ENCODE peak calls at places on chromosomes 6 and 20, in eight cellular contexts. S is IMR-90; U is CD4-positive, alpha-beta memory T cell; N is AG04450; W is upper lobe of left lung; B is colonic mucosa; H is DND-41; I is right lobe of liver. M is an unnamed sample.

GRCh38 chr6:34236423-34237315 is at the start of gene HMGA1:
- DNase-seq in B (peak; percentile 91), I (peak; percentile 91), U (peak; percentile 85), N (no peak), W (peak; percentile 96), S (peak; percentile 86), H (peak; percentile 91), M (peak; percentile 94)

GRCh38 chr20:8790442-8791074 is 278.3 kb upstream of the PLCB4 start:
- DNase-seq in N (peak; percentile 15), W (no peak), U (no peak), I (no peak), H (peak; percentile 39), S (peak; percentile 60), B (peak; percentile 63), M (peak; percentile 61)

GRCh38 chr20:23246682-23247664 is 103.6 kb upstream of the NXT1 start:
- DNase-seq in I (no peak), N (no peak), S (no peak), B (no peak), H (no peak), U (no peak), W (no peak), M (no peak)

GRCh38 chr6:117477988-117478852 is 4.3 kb upstream of the DCBLD1 start:
- DNase-seq in H (no peak), U (peak; percentile 7), S (no peak), I (peak; percentile 25), N (no peak), W (no peak), B (peak; percentile 33), M (peak; percentile 83)

GRCh38 chr6:20024316-20024673 is 187.1 kb downstream of the ID4 start:
- DNase-seq in U (no peak), S (no peak), I (no peak), N (no peak), B (no peak), H (peak; percentile 28), W (no peak), M (no peak)

GRCh38 chr20:17969276-17969883 is 562 bp downstream of the MGME1 start:
- DNase-seq in H (peak; percentile 65), W (no peak), B (peak; percentile 63), N (no peak), I (peak; percentile 51), U (no peak), S (no peak), M (peak; percentile 45)

GRCh38 chr20:32155017-32155965 is 45.8 kb downstream of the TM9SF4 start:
- DNase-seq in H (peak; percentile 22), B (peak; percentile 67), U (peak; percentile 12), N (peak; percentile 29), S (peak; percentile 88), I (peak; percentile 93), W (peak; percentile 66), M (no peak)

GRCh38 chr6:122565708-122566107 is 44.5 kb upstream of the PKIB start:
- DNase-seq in N (no peak), I (no peak), U (no peak), H (no peak), B (no peak), W (no peak), S (no peak), M (no peak)

GRCh38 chr6:16136086-16136485 is 7.2 kb downstream of the MYLIP start:
- DNase-seq in S (no peak), U (peak; percentile 73), N (no peak), I (no peak), W (no peak), B (no peak), H (peak; percentile 16), M (no peak)

GRCh38 chr20:46939031-46939430 is 44.4 kb downstream of the EYA2 start:
- DNase-seq in W (no peak), S (no peak), B (no peak), N (no peak), I (no peak), H (peak; percentile 9), U (no peak), M (no peak)

GRCh38 chr6:24147453-24148153 is 21.6 kb downstream of the NRSN1 start:
- DNase-seq in S (no peak), I (no peak), N (no peak), B (no peak), U (no peak), H (no peak), W (no peak), M (no peak)

GRCh38 chr20:62370115-62370806 is 3.1 kb upstream of the LAMA5 start:
- DNase-seq in H (no peak), N (no peak), W (peak; percentile 58), I (no peak), U (no peak), B (no peak), S (peak; percentile 79), M (no peak)

GRCh38 chr6:105294129-105294528 is 108.8 kb downstream of the PREP start:
- DNase-seq in U (no peak), W (no peak), S (no peak), H (no peak), B (no peak), N (no peak), I (no peak), M (no peak)

GRCh38 chr6:155381856-155382690 is 67.8 kb upstream of the TFB1M start:
- DNase-seq in B (no peak), N (peak; percentile 88), I (no peak), S (peak; percentile 96), U (no peak), H (no peak), W (no peak), M (no peak)

GRCh38 chr6:112017169-112017568 is 36.7 kb upstream of the CCN6 start:
- DNase-seq in U (no peak), S (no peak), B (no peak), H (no peak), I (no peak), N (no peak), W (no peak), M (no peak)

DNA sequence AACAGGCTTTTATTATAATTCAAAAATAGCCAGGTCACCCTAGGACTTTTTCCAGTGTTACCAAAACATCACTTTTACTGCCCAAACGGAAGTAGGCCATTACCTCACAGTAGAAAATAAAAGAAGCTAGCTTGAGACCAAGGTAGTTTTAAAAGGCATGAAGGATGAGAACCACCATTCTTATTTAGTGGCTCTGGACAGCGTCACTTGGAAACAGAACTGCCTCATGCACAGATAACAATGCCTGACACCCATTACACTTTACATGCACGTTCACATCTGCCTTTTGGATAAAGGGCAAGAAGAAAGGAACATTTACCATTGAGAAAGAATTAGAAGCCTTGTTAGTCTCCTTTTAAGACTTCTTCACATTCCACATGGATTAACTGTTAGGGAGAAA is 1.9 kb upstream of the PAQR8 start:
- DNase-seq in S (no peak), N (no peak), W (no peak), H (no peak), U (no peak), B (no peak), I (no peak), M (no peak)
- H3K27ac ChIP-seq in S (no peak overlapping the region), N (no peak overlapping the region), W (no peak overlapping the region), H (no peak overlapping the region), U (no peak overlapping the region), B (peak overlapping the region; percentile 73), I (no peak overlapping the region), M (no peak overlapping the region)

GRCh38 chr20:50233325-50234212 is 42.9 kb downstream of the CEBPB start:
- DNase-seq in B (no peak), H (no peak), I (no peak), U (no peak), N (no peak), S (no peak), W (no peak), M (no peak)
- H3K27ac ChIP-seq in B (no peak overlapping the region), H (no peak overlapping the region), I (no peak overlapping the region), U (no peak overlapping the region), N (no peak overlapping the region), S (no peak overlapping the region), W (no peak overlapping the region), M (no peak overlapping the region)

GRCh38 chr6:30814137-30815084 is 69.9 kb upstream of the DDR1 start:
- DNase-seq in S (peak; percentile 84), I (no peak), B (no peak), W (no peak), H (no peak), N (no peak), U (no peak), M (no peak)

GRCh38 chr6:30820196-30820595 is 64.1 kb upstream of the DDR1 start:
- DNase-seq in N (no peak), S (peak; percentile 80), W (no peak), B (peak; percentile 79), I (no peak), U (no peak), H (no peak), M (no peak)

GRCh38 chr6:30818426-30818841 is 65.9 kb upstream of the DDR1 start:
- DNase-seq in U (no peak), B (no peak), W (no peak), N (peak; percentile 49), S (peak; percentile 92), H (no peak), I (no peak), M (no peak)

GRCh38 chr6:30819287-30819917 is 64.9 kb upstream of the DDR1 start:
- DNase-seq in S (peak; percentile 66), N (no peak), B (no peak), H (no peak), W (no peak), U (no peak), I (no peak), M (no peak)

DNA sequence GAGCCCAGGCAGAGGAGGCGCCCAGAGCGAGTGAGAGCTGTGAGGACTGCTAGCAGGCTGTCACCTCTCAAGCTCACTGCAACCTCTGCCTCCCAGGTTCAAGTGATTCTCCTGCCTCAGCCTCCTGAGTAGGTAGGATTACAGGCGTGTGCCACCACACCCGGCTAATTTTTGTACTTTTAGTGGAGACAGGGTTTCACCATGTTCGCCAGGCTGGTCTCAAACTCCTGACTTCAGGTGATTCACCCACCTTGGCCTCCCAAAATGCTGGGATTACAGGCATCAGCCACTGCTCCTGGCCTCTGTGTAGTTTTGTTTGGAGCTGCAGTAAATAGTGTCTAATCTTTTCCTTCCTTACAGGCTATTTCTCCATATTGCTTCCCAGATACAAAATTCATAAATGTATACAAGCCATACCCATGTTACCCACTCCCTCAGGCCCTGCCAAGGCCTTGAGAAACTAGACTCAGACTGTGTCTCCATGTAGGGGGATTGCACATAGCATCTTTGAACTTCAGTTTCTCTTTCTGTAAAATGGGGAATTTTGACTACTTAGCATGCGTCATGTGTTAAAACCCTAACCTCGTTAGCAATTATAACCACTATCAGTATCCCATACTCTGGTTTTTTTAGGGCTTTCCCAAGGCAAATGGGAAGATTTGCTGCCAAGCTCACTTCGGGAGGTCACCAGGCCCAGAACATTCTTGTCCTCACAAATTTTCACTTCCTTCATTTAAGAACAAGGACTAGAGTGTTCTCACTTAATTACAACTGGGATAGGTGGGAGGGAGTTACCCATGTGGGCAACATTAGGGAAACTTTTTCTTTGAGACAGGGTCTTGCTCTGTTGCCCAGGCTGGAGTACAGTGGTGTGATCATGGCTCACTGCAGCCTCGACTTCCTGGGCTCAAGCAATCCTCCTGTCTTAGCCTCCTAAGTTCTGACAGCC is 67.3 kb upstream of the DDR1 start:
- DNase-seq in W (no peak), S (no peak), U (no peak), H (no peak), N (no peak), B (no peak), I (no peak), M (no peak)
- H3K27ac ChIP-seq in W (no peak overlapping the region), S (peak overlapping the region; percentile 79), U (no peak overlapping the region), H (no peak overlapping the region), N (no peak overlapping the region), B (no peak overlapping the region), I (no peak overlapping the region), M (no peak overlapping the region)

DNA sequence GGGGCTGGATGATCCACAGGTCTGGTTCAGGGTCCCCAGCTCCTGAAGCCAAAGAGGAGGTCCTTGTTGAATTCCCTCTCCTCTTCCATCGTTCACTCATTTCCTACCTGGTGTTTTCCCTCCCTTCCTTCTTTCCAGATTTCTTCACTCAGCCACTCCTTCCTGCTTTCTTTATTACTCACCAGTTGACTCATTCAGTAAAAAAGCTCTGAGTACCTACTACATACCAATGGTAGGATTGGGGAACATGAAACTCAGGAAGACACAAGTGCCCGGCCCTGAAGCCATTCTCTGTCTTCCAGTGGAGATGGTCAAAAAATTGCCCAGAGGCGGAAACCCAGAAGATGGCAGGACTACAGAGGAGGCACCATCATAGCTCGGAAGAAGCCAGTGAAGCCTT is 11.9 kb upstream of the NSFL1C start:
- DNase-seq in I (no peak), B (no peak), H (no peak), U (no peak), W (no peak), N (no peak), S (peak; percentile 52), M (no peak)
- H3K27ac ChIP-seq in I (no peak overlapping the region), B (no peak overlapping the region), H (no peak overlapping the region), U (no peak overlapping the region), W (no peak overlapping the region), N (no peak overlapping the region), S (no peak overlapping the region), M (no peak overlapping the region)

M was measured in MM.1S.